ENCODE peak calls at places on chromosomes 11 and 22, in six cellular contexts. One of them, this sample, is unnamed.

GRCh38 chr22:44063462-44064371 is 39.6 kb downstream of the PARVB start:
- DNase-seq in ovary: no peak
- DNase-seq in fibroblast of pulmonary artery: no peak
- DNase-seq in brain microvascular endothelial cell: no peak
- DNase-seq in breast epithelium: no peak
- DNase-seq in OCI-LY7: peak
- DNase-seq in this sample: no peak

GRCh38 chr11:117126223-117126965 is 17.7 kb upstream of the PAFAH1B2 start:
- DNase-seq in brain microvascular endothelial cell: no peak
- DNase-seq in breast epithelium: no peak
- DNase-seq in ovary: no peak
- DNase-seq in OCI-LY7: no peak
- DNase-seq in fibroblast of pulmonary artery: no peak
- DNase-seq in this sample: no peak

GRCh38 chr22:42939451-42939881 is 75.5 kb downstream of the PACSIN2 start:
- DNase-seq in fibroblast of pulmonary artery: no peak
- DNase-seq in brain microvascular endothelial cell: no peak
- DNase-seq in ovary: no peak
- DNase-seq in breast epithelium: no peak
- DNase-seq in OCI-LY7: no peak
- DNase-seq in this sample: no peak

GRCh38 chr11:117420598-117420997 is 92.9 kb downstream of the CEP164 start:
- DNase-seq in brain microvascular endothelial cell: no peak
- DNase-seq in ovary: no peak
- DNase-seq in fibroblast of pulmonary artery: no peak
- DNase-seq in breast epithelium: no peak
- DNase-seq in OCI-LY7: no peak
- DNase-seq in this sample: no peak

GRCh38 chr11:95337175-95337957 is 106.4 kb upstream of the SESN3 start:
- DNase-seq in breast epithelium: peak
- DNase-seq in brain microvascular endothelial cell: peak
- DNase-seq in OCI-LY7: no peak
- DNase-seq in fibroblast of pulmonary artery: peak
- DNase-seq in ovary: peak
- DNase-seq in this sample: peak

GRCh38 chr22:44171486-44172076 is 9.1 kb upstream of the PARVG start:
- DNase-seq in fibroblast of pulmonary artery: no peak
- DNase-seq in OCI-LY7: no peak
- DNase-seq in breast epithelium: no peak
- DNase-seq in ovary: no peak
- DNase-seq in brain microvascular endothelial cell: no peak
- DNase-seq in this sample: no peak

GRCh38 chr11:120339394-120339890 is 3.2 kb downstream of the ARHGEF12 start:
- DNase-seq in breast epithelium: no peak
- DNase-seq in brain microvascular endothelial cell: no peak
- DNase-seq in ovary: no peak
- DNase-seq in OCI-LY7: no peak
- DNase-seq in fibroblast of pulmonary artery: peak
- DNase-seq in this sample: no peak

GRCh38 chr11:22244986-22245592 is 52.2 kb downstream of the ANO5 start:
- DNase-seq in ovary: no peak
- DNase-seq in brain microvascular endothelial cell: peak
- DNase-seq in fibroblast of pulmonary artery: peak
- DNase-seq in breast epithelium: no peak
- DNase-seq in OCI-LY7: peak
- DNase-seq in this sample: peak

GRCh38 chr22:42720263-42721044 is at the start of gene A4GALT:
- DNase-seq in brain microvascular endothelial cell: no peak
- DNase-seq in fibroblast of pulmonary artery: no peak
- DNase-seq in breast epithelium: no peak
- DNase-seq in ovary: no peak
- DNase-seq in OCI-LY7: peak
- DNase-seq in this sample: no peak

GRCh38 chr11:62104816-62105610 is 18.8 kb upstream of the INCENP start:
- DNase-seq in brain microvascular endothelial cell: no peak
- DNase-seq in ovary: peak
- DNase-seq in fibroblast of pulmonary artery: peak
- DNase-seq in breast epithelium: no peak
- DNase-seq in OCI-LY7: no peak
- DNase-seq in this sample: peak

GRCh38 chr22:20156042-20156389 is 5.2 kb upstream of the CCDC188 start:
- DNase-seq in ovary: no peak
- DNase-seq in OCI-LY7: no peak
- DNase-seq in fibroblast of pulmonary artery: no peak
- DNase-seq in brain microvascular endothelial cell: no peak
- DNase-seq in breast epithelium: no peak
- DNase-seq in this sample: no peak

GRCh38 chr22:30636226-30637077 is 871 bp downstream of the SLC35E4 start:
- DNase-seq in brain microvascular endothelial cell: no peak
- DNase-seq in breast epithelium: peak
- DNase-seq in fibroblast of pulmonary artery: no peak
- DNase-seq in ovary: peak
- DNase-seq in OCI-LY7: peak
- DNase-seq in this sample: no peak

DNA sequence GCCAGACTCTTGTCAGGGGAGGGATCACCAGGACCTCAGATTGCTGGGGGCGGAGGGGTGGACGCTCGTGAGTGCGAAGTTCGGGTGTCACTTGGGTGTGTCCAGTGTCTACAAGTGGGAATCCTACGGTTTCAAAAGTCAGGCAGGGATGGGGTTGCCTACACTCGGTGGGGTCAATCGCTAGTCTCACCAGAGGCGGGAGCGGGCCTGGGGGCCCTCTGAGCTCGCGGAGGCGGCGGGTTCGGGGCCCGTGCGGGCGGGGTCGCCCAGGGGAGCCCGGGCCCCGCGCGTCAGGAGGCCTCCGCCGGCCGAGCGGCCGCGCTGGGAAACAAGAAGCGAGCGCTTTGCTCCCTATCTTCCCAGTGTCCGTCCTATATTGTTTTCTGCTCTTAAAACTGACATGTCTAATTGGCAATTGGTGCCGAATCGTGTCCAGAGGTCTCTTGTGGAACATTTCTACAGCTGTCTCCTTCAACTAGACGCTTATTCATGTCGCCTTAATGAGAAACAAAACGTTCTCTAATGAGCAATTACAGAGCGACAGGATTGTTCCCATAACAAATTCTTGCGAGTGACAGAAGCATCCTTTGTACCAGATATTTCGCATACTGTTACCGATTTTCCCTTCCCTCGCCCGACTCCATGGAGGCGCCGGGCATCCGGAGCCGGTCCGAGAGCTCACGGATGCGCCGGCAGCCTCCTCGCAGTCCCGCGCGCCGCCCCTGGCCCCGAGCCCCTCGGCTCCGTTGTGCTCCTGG is 11.9 kb downstream of the PAX6 start:
- DNase-seq in brain microvascular endothelial cell: no peak
- DNase-seq in breast epithelium: no peak
- DNase-seq in ovary: no peak
- DNase-seq in fibroblast of pulmonary artery: no peak
- DNase-seq in OCI-LY7: no peak
- DNase-seq in this sample: no peak
- H3K4me3 ChIP-seq in brain microvascular endothelial cell: no peak
- H3K4me3 ChIP-seq in breast epithelium: no peak
- H3K4me3 ChIP-seq in ovary: no peak
- H3K4me3 ChIP-seq in fibroblast of pulmonary artery: no peak
- H3K4me3 ChIP-seq in OCI-LY7: no peak
- H3K4me3 ChIP-seq in this sample: no peak

DNA sequence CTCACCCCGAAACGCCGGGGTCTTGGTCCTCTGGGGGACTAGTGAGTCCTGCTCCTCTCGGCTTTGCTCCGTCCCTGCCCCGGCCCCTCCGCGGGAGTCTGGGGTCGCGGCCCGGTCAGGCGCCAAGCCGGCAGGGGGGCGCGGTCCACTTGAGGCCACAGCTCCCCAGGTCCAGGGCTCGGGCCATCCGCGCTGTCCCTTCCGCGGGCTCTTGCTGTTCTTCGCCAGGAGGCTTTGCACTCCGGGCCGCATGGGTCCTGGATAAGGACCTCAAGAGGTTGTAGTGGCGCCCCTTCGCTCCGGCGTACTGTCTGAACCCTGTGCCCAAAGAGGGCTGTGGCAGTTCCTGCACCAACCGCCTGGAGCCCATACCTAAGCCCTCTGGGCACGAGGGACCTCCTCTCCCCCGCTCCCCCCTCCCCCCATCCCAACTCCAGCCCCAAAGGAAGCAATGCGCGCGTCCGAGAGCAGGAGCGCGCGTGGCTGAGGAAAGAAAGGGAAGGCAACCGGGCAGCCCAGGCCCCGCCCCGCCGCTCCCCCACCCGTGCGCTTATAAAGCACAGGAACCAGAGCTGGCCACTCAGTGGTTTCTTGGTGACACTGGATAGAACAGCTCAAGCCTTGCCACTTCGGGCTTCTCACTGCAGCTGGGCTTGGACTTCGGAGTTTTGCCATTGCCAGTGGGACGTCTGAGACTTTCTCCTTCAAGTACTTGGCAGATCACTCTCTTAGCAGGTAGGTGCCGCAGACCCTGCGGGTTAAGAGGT is at the start of gene ADM:
- DNase-seq in brain microvascular endothelial cell: peak
- DNase-seq in OCI-LY7: no peak
- DNase-seq in breast epithelium: peak
- DNase-seq in ovary: peak
- DNase-seq in fibroblast of pulmonary artery: peak
- DNase-seq in this sample: peak
- TF ChIP-seq CTCF in brain microvascular endothelial cell: peak
- TF ChIP-seq CTCF in OCI-LY7: peak
- TF ChIP-seq CTCF in breast epithelium: peak
- TF ChIP-seq CTCF in ovary: peak
- TF ChIP-seq CTCF in fibroblast of pulmonary artery: no peak
- TF ChIP-seq CTCF in this sample: peak

GRCh38 chr11:71333473-71333872 is 81.1 kb upstream of the SHANK2 start:
- DNase-seq in breast epithelium: no peak
- DNase-seq in brain microvascular endothelial cell: no peak
- DNase-seq in OCI-LY7: peak
- DNase-seq in fibroblast of pulmonary artery: no peak
- DNase-seq in ovary: no peak
- DNase-seq in this sample: no peak
- H3K4me3 ChIP-seq in breast epithelium: no peak
- H3K4me3 ChIP-seq in brain microvascular endothelial cell: no peak
- H3K4me3 ChIP-seq in OCI-LY7: no peak
- H3K4me3 ChIP-seq in fibroblast of pulmonary artery: no peak
- H3K4me3 ChIP-seq in ovary: no peak
- H3K4me3 ChIP-seq in this sample: no peak

GRCh38 chr11:83241291-83241946 is 44.7 kb downstream of the CCDC90B start:
- DNase-seq in OCI-LY7: peak
- DNase-seq in breast epithelium: peak
- DNase-seq in brain microvascular endothelial cell: peak
- DNase-seq in ovary: peak
- DNase-seq in fibroblast of pulmonary artery: peak
- DNase-seq in this sample: peak
- TF ChIP-seq CTCF in OCI-LY7: peak
- TF ChIP-seq CTCF in breast epithelium: peak
- TF ChIP-seq CTCF in brain microvascular endothelial cell: peak
- TF ChIP-seq CTCF in ovary: peak
- TF ChIP-seq CTCF in fibroblast of pulmonary artery: peak
- TF ChIP-seq CTCF in this sample: peak

This sample was measured in AG09309.